ENCODE peak calls at places on chromosomes 6 and 20, in four cellular contexts. Y is sigmoid colon, S is IMR-90, I is heart left ventricle. T is an unnamed sample. For H3K4me1 and H3K9me3, the result is how much of the 10 kb centered on the place peaks cover.

GRCh38 chr6:44177691-44178423 is 19.2 kb downstream of the CAPN11 start:
- DNase-seq in S (peak), I (peak), Y (peak), T (peak)

GRCh38 chr6:110509617-110510231 is 33.3 kb upstream of the SLC22A16 start:
- DNase-seq in I (no peak), Y (no peak), S (peak), T (no peak)

GRCh38 chr20:34075647-34076046 is 36.4 kb downstream of the EIF2S2 start:
- DNase-seq in S (no peak), Y (peak), I (no peak), T (no peak)

GRCh38 chr6:129175066-129175465 is 292.1 kb downstream of the LAMA2 start:
- DNase-seq in S (no peak), Y (no peak), I (no peak), T (no peak)

GRCh38 chr6:163356324-163356723 is 58.2 kb upstream of the QKI start:
- DNase-seq in S (peak), Y (peak), I (peak), T (no peak)

GRCh38 chr6:14537061-14537460 is 419.5 kb downstream of the CD83 start:
- DNase-seq in Y (no peak), S (no peak), I (no peak), T (no peak)

GRCh38 chr6:26561533-26562466 is 23.6 kb downstream of the HMGN4 start:
- DNase-seq in Y (no peak), S (no peak), I (no peak), T (no peak)

GRCh38 chr6:169289257-169289656 is 35.6 kb upstream of the THBS2 start:
- DNase-seq in S (no peak), Y (no peak), I (no peak), T (no peak)

GRCh38 chr20:14434379-14435136 is 97.1 kb upstream of the FLRT3 start:
- DNase-seq in I (no peak), S (peak), Y (no peak), T (no peak)

GRCh38 chr20:59518881-59519706 is 85.2 kb upstream of the PHACTR3 start:
- DNase-seq in S (peak), Y (no peak), I (no peak), T (no peak)

GRCh38 chr6:80094017-80094416 is 12.5 kb upstream of the BCKDHB start:
- DNase-seq in S (peak), I (no peak), Y (no peak), T (no peak)

GRCh38 chr20:3071610-3072529 is at the start of gene OXT:
- DNase-seq in Y (no peak), S (no peak), I (peak), T (peak)

GRCh38 chr6:1604347-1604990 is 5.2 kb upstream of the FOXC1 start:
- DNase-seq in S (peak), Y (peak), I (peak), T (peak)

GRCh38 chr6:47157653-47158219 is 115.6 kb upstream of the ADGRF1 start:
- DNase-seq in S (peak), I (no peak), Y (no peak), T (no peak)

GRCh38 chr6:46128476-46128875 is 1.3 kb upstream of the ENPP4 start:
- DNase-seq in S (no peak), I (no peak), Y (no peak), T (no peak)

GRCh38 chr20:17757496-17757895 is 57.7 kb downstream of the BANF2 start:
- DNase-seq in Y (no peak), I (no peak), S (no peak), T (no peak)

GRCh38 chr6:24522821-24523175 is 28.0 kb downstream of the ALDH5A1 start:
- DNase-seq in Y (no peak), S (no peak), I (no peak), T (no peak)

GRCh38 chr20:40630723-40631631 is 58.1 kb downstream of the MAFB start:
- DNase-seq in S (no peak), Y (no peak), I (no peak), T (no peak)

GRCh38 chr6:37311666-37312473 is 41.9 kb upstream of the RNF8 start:
- DNase-seq in Y (no peak), S (peak), I (no peak), T (no peak)

GRCh38 chr6:109221543-109222195 is 126.4 kb downstream of the CEP57L1 start:
- DNase-seq in S (no peak), Y (no peak), I (no peak), T (no peak)

GRCh38 chr6:8064638-8065518 is 689 bp upstream of the BLOC1S5 start:
- DNase-seq in Y (no peak), I (no peak), S (no peak), T (no peak)

GRCh38 chr6:89364586-89364985 is 12.1 kb upstream of the UBE2J1 start:
- DNase-seq in I (no peak), S (no peak), Y (no peak), T (no peak)

GRCh38 chr20:23039885-23040508 is 4.9 kb downstream of the SSTR4 start:
- DNase-seq in S (no peak), Y (no peak), I (no peak), T (no peak)

GRCh38 chr6:166361080-166361429 is 18.7 kb upstream of the SFT2D1 start:
- DNase-seq in S (peak), I (peak), Y (no peak), T (no peak)

GRCh38 chr6:131727868-131728267 is 17.1 kb upstream of the CTAGE9 start:
- DNase-seq in S (no peak), Y (no peak), I (no peak), T (no peak)

GRCh38 chr6:96923871-96924493 is 546 bp upstream of the KLHL32 start:
- DNase-seq in I (no peak), S (no peak), Y (no peak), T (no peak)

GRCh38 chr6:156752666-156753301 is 24.4 kb upstream of the ARID1B start:
- DNase-seq in S (no peak), I (peak), Y (no peak), T (peak)

GRCh38 chr20:33733654-33734576 is 2.1 kb downstream of the ZNF341 start:
- DNase-seq in Y (peak), I (no peak), S (peak), T (peak)

GRCh38 chr20:10453241-10453640 is 18.1 kb downstream of the SLX4IP start:
- DNase-seq in Y (no peak), S (no peak), I (peak), T (no peak)

GRCh38 chr20:31667315-31668285 is 29.9 kb downstream of the COX4I2 start:
- DNase-seq in Y (no peak), I (peak), S (no peak), T (no peak)

GRCh38 chr6:7910298-7910653 is 312 bp downstream of the TXNDC5 start:
- DNase-seq in Y (no peak), I (no peak), S (no peak), T (no peak)

GRCh38 chr20:6053776-6054688 is at the start of gene LRRN4:
- DNase-seq in Y (no peak), I (no peak), S (peak), T (no peak)

GRCh38 chr20:35101620-35102019 is 9.0 kb upstream of the TRPC4AP start:
- DNase-seq in Y (no peak), S (no peak), I (no peak), T (no peak)

GRCh38 chr6:145025488-145025887 is 709.8 kb downstream of the EPM2A start:
- DNase-seq in Y (no peak), S (no peak), I (no peak), T (no peak)

GRCh38 chr6:27956941-27957340 is at the start of gene OR2B6:
- DNase-seq in S (no peak), Y (no peak), I (no peak), T (no peak)

GRCh38 chr6:47073125-47074110 is 31.3 kb upstream of the ADGRF1 start:
- DNase-seq in S (no peak), Y (no peak), I (no peak), T (no peak)

GRCh38 chr20:50381771-50382593 is 128.2 kb upstream of the PTPN1 start:
- DNase-seq in S (no peak), Y (no peak), I (no peak), T (peak)

GRCh38 chr6:142871910-142872331 is 73.1 kb downstream of the HIVEP2 start:
- DNase-seq in Y (no peak), I (no peak), S (peak), T (no peak)

GRCh38 chr6:163354779-163355431 is 59.6 kb upstream of the QKI start:
- DNase-seq in S (peak), I (peak), Y (no peak), T (no peak)

DNA sequence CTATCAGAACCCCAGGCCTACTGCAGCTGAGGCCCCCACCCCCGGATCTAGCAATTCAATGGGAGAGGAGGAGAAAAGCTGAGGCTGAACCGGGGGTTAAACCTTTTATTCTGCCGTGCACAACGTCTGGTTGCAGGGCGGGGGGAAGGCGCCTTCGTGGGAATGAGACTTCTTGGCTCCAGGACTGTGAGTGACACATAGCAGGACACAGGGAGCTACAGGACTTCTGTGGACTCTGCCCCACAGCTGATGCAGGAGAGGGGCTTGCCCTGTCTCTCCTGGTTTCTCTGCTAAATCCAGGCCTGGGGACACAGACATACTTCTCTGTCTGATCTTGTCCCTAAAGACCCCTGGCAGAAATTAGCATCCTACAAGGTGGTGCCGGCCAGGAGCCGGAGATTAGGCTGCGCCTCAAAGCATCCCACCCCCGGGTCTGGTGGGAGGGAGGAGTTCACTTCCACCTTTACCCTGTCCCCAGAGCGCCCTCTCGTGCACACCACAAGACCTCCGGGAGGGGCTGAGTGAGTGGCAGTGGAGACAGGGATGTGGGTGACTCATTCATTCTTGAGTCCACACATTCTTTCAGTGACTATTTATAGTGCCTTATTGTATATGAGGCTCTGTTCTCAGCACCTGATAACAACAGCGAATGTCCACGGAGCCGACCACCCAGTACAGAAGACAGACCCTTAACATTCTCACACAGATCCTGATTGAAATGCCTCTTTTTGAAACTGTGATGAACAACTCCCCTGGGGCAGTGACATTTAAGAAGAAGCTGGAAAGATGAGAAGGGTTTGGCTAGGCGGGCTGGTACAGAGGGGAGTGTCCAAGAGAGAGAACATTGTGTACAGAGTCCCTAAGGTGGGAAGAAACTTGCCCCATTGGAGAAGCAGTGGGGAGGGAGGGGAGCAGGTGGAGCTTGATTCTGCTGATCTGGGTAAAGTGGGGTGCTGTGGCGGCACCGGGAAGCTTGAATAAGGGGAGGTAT is 38.9 kb downstream of the GMPR start:
- DNase-seq in I (peak), S (peak), Y (peak), T (peak)
- TF ChIP-seq POLR2A in I (no peak), S (no peak), Y (no peak), T (no peak)

GRCh38 chr6:98823845-98824162 is 10.6 kb upstream of the POU3F2 start:
- DNase-seq in I (no peak), Y (no peak), S (no peak), T (no peak)

GRCh38 chr6:98825602-98826230 is 8.7 kb upstream of the POU3F2 start:
- DNase-seq in S (no peak), Y (no peak), I (no peak), T (no peak)

GRCh38 chr6:98824163-98824906 is 10.0 kb upstream of the POU3F2 start:
- DNase-seq in I (no peak), Y (no peak), S (no peak), T (no peak)

GRCh38 chr6:98823428-98823827 is 10.9 kb upstream of the POU3F2 start:
- DNase-seq in I (no peak), Y (no peak), S (no peak), T (no peak)

GRCh38 chr6:98824907-98825601 is 9.3 kb upstream of the POU3F2 start:
- DNase-seq in Y (no peak), I (no peak), S (no peak), T (no peak)
- H3K4me1 ChIP-seq in Y (under half), I (under half), S (under half), T (under half)

GRCh38 chr6:30520480-30520992 is 31.2 kb downstream of the HLA-E start:
- DNase-seq in Y (no peak), S (no peak), I (no peak), T (no peak)
- H3K9me3 ChIP-seq in Y (under half), S (under half), I (under half), T (under half)

GRCh38 chr20:44967207-44967807 is 995 bp downstream of the STK4 start:
- DNase-seq in I (no peak), Y (no peak), S (no peak), T (peak)

GRCh38 chr20:44963325-44964215 is 2.7 kb upstream of the STK4 start:
- DNase-seq in Y (no peak), S (no peak), I (no peak), T (no peak)

GRCh38 chr20:44965651-44966029 is 672 bp upstream of the STK4 start:
- DNase-seq in Y (no peak), I (no peak), S (no peak), T (no peak)

GRCh38 chr20:44969320-44969879 is 3.1 kb downstream of the STK4 start:
- DNase-seq in I (no peak), Y (no peak), S (no peak), T (no peak)

GRCh38 chr20:44966030-44966961 is at the start of gene STK4:
- DNase-seq in I (peak), S (peak), Y (peak), T (peak)
- TF ChIP-seq POLR2A in I (peak), S (peak), Y (peak), T (peak)

DNA sequence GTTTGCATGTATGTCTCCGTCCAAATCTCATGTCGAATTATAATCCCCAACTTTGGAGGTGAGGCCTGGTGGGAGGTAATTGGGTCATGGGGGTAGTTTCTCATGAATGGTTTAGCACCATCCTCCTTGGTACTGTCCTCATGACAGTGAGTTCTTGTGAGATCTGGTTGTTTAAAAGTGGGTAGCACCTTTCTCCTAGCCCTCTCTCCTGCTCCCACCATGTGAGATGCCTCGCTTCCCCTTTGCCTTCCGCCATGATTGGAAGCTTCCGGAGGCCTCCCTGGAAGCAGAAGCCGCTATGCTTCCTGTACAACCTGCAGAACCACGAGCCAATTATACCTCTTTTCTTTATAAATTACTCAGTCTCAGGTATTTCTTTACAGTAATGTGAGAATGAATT is 123.1 kb downstream of the FYN start:
- DNase-seq in Y (no peak), I (no peak), S (no peak), T (no peak)
- H3K4me1 ChIP-seq in Y (under half), I (half or more), S (under half), T (under half)

GRCh38 chr6:148398244-148398643 is 55.6 kb downstream of the SASH1 start:
- DNase-seq in I (no peak), Y (no peak), S (no peak), T (no peak)

GRCh38 chr6:148392611-148393160 is 50.0 kb downstream of the SASH1 start:
- DNase-seq in I (no peak), S (no peak), Y (no peak), T (no peak)

GRCh38 chr6:148396926-148397325 is 54.3 kb downstream of the SASH1 start:
- DNase-seq in S (no peak), I (no peak), Y (no peak), T (no peak)

GRCh38 chr6:148396411-148396810 is 53.8 kb downstream of the SASH1 start:
- DNase-seq in Y (no peak), S (no peak), I (no peak), T (no peak)

GRCh38 chr6:148395583-148396101 is 53.0 kb downstream of the SASH1 start:
- DNase-seq in S (peak), I (peak), Y (no peak), T (no peak)
- H3K9me3 ChIP-seq in S (under half), I (under half), Y (under half), T (under half)

T was measured in Peyer's patch.